ENCODE peak calls at places on chromosome 18, in four cellular contexts. S is H9, A is neuronal stem cell, C is IMR-90. L is an unnamed sample. For H3K79me1, the result is how much of the 10 kb centered on the place peaks cover.

GRCh38 chr18:24875761-24876160 is 415.3 kb downstream of the HRH4 start:
- DNase-seq in A (no peak), C (no peak), S (no peak), L (no peak)

GRCh38 chr18:34947711-34948125 is 93.5 kb upstream of the MAPRE2 start:
- DNase-seq in C (peak), A (no peak), S (no peak), L (peak)

GRCh38 chr18:60024857-60025256 is 125.1 kb downstream of the PMAIP1 start:
- DNase-seq in S (no peak), C (no peak), A (no peak), L (no peak)

GRCh38 chr18:61589724-61590065 is 256.5 kb downstream of the CDH20 start:
- DNase-seq in C (peak), A (no peak), S (no peak), L (no peak)

GRCh38 chr18:23563377-23564043 is 22.8 kb downstream of the NPC1 start:
- DNase-seq in S (no peak), A (no peak), C (peak), L (no peak)

GRCh38 chr18:48832961-48833700 is 117.6 kb downstream of the SMAD7 start:
- DNase-seq in C (peak), A (no peak), S (peak), L (peak)

GRCh38 chr18:21051615-21052014 is 60.0 kb downstream of the ROCK1 start:
- DNase-seq in A (no peak), S (no peak), C (no peak), L (no peak)

GRCh38 chr18:75047240-75047639 is 161.7 kb downstream of the PTGR3 start:
- DNase-seq in C (no peak), S (no peak), A (no peak), L (no peak)

GRCh38 chr18:75314117-75314516 is 103.5 kb downstream of the TSHZ1 start:
- DNase-seq in S (no peak), C (no peak), A (no peak), L (no peak)

GRCh38 chr18:39672171-39672570 is 2106.6 kb upstream of the CELF4 start:
- DNase-seq in A (no peak), S (no peak), C (no peak), L (peak)

GRCh38 chr18:39675916-39676315 is 2110.3 kb upstream of the CELF4 start:
- DNase-seq in A (no peak), C (no peak), S (no peak), L (no peak)

GRCh38 chr18:39681061-39681460 is 2115.5 kb upstream of the CELF4 start:
- DNase-seq in S (no peak), C (no peak), A (no peak), L (no peak)

GRCh38 chr18:39675358-39675757 is 2109.8 kb upstream of the CELF4 start:
- DNase-seq in C (peak), S (no peak), A (no peak), L (no peak)
- H3K79me1 ChIP-seq in C (under half), S (under half), A (under half), L (under half)

DNA sequence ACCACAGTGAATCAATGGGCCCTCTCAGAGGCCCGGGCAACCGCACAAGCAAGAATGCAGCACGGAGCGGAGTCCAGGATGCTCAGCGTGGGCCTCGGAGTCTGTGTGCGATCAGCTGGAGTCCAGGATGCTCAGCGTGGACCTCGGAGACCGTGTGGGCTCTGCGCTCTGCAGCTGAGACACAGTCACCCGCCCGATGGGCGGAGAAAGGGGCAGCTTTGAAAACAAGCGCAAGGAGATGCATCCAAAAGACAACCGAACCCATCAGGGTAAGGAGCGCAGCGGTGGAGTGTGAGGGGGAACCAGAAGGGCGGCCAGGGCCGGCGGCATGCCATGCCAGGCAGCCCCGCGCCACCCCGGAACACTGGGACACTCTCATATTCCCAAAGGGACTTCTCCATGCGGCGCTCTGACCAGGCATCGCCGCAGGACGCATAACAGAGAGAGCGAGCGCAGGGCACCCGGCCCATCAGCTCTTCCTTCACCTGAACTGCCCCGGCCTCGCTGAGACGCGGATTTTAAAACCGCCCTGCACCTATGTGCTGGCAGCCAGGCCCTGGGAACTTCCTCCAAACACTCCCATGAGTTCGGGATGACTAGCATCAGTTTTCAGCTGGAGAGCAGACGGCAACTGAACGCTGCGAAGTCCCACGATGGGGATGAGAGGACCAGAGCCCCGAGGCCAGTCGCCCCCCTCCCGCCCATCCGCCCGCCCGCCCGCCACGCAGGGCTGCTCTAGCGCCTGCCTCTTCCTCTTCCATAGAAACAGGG is 44.7 kb downstream of the MC5R start:
- DNase-seq in C (no peak), A (peak), S (peak), L (no peak)
- H3K4me2 ChIP-seq in C (no peak), A (peak), S (peak), L (peak)

GRCh38 chr18:77096031-77096371 is 36.6 kb downstream of the MBP start:
- DNase-seq in S (no peak), C (no peak), A (no peak), L (no peak)

GRCh38 chr18:77096936-77097886 is 35.4 kb downstream of the MBP start:
- DNase-seq in A (no peak), S (peak), C (no peak), L (no peak)

GRCh38 chr18:77093067-77093430 is 39.5 kb downstream of the MBP start:
- DNase-seq in A (no peak), S (no peak), C (no peak), L (no peak)

GRCh38 chr18:77093584-77093983 is 39.0 kb downstream of the MBP start:
- DNase-seq in A (no peak), C (no peak), S (no peak), L (peak)

DNA sequence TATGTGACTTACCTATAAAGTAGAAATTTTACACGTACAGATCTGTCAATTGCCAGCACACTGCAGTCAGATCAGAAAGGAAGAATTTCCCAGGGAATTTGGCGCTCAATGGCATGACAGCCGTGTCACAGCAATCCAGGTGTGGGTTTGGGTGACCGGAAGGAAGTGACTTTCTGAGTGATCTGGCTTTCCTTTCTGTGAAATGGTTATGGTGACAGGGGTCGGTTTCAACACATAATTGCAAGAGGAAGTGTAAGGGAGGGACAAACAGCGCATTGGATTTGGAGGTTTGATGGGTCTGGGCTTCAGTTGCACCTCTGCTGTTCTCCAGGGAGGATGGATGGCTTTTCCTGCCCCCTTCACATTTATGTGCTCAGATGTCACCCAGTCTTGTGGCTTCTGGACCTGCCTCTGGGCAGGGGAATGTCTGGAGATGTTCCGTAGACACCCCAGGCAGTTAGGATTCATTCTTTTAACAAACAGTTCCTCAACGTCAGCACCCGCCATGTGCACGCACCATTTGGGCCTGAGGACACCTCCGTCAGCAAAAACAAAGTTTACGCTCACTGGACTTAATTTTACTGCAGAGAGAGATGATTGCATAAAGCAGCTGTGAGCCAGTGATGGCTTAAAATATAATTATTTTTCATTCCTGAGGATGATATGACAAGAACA is 37.1 kb downstream of the MBP start:
- DNase-seq in C (no peak), S (no peak), A (no peak), L (no peak)
- H2AK5ac ChIP-seq in C (no peak), S (no peak), A (no peak), L (no peak)

GRCh38 chr18:76391038-76391437 is 104.0 kb downstream of the ZNF516 start:
- DNase-seq in C (no peak), A (no peak), S (no peak), L (no peak)
- H3K79me1 ChIP-seq in C (half or more), A (under half), S (under half), L (under half)

GRCh38 chr18:44624052-44624451 is 56.6 kb upstream of the SETBP1 start:
- DNase-seq in C (no peak), S (no peak), A (no peak), L (no peak)
- H3K4me2 ChIP-seq in C (no peak), S (no peak), A (no peak), L (no peak)

DNA sequence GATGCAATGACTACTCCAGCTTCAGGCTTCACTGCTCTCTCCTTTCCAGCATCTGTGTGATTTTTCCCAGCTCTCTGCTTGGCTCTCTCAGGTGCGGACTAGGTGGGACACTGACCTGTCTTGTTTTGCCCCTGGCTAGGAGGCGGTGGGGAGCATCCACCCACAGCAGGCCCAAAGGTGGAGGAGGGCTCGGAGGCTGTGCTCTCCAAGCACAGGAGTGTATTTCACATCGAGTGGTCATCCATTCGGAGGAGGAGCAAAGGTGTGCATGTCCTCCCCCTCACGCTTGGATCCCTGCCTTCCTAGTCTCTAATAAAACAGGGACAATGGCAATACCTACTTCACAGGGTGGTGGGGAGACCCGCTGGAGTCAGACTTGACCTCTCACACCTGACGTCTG is 48.4 kb downstream of the SLC14A2 start:
- DNase-seq in C (no peak), S (no peak), A (no peak), L (no peak)
- H2AK5ac ChIP-seq in C (no peak), S (no peak), A (peak), L (no peak)

GRCh38 chr18:79725486-79725885 is 45.9 kb downstream of the CTDP1 start:
- DNase-seq in C (no peak), S (no peak), A (no peak), L (no peak)
- H3K79me1 ChIP-seq in C (half or more), S (under half), A (under half), L (under half)

GRCh38 chr18:11741505-11742145 is 52.6 kb downstream of the GNAL start:
- DNase-seq in S (no peak), C (no peak), A (no peak), L (peak)
- H3K4me2 ChIP-seq in S (no peak), C (no peak), A (no peak), L (no peak)

GRCh38 chr18:32661486-32662299 is 111.1 kb downstream of the KLHL14 start:
- DNase-seq in A (no peak), S (no peak), C (no peak), L (peak)
- H2AK5ac ChIP-seq in A (no peak), S (no peak), C (no peak), L (no peak)

GRCh38 chr18:79704631-79705030 is 25.0 kb downstream of the CTDP1 start:
- DNase-seq in A (no peak), C (no peak), S (no peak), L (no peak)
- H3K79me1 ChIP-seq in A (under half), C (half or more), S (under half), L (under half)